ENCODE peak calls at places on chromosomes 16 and 17, in six cellular contexts. K, G, P, O, E and R are unnamed samples.

GRCh38 chr16:11994187-11995119 is 17.9 kb downstream of the SNX29 start:
- DNase-seq in O (peak; percentile 4), P (peak; percentile 51), E (no peak), G (no peak), K (peak; percentile 28), R (no peak)

GRCh38 chr16:50245417-50246298 is 20.7 kb upstream of the ADCY7 start:
- DNase-seq in P (peak; percentile 53), O (peak; percentile 77), E (no peak), G (no peak), K (peak; percentile 45), R (no peak)

GRCh38 chr17:72974605-72975232 is 117.8 kb downstream of the SLC39A11 start:
- DNase-seq in P (peak; percentile 45), E (no peak), O (no peak), G (no peak), K (peak; percentile 83), R (no peak)

GRCh38 chr16:25585526-25585925 is 106.2 kb upstream of the HS3ST4 start:
- DNase-seq in O (no peak), G (no peak), P (no peak), K (no peak), E (no peak), R (no peak)

GRCh38 chr17:50620848-50621247 is 13.8 kb upstream of the ABCC3 start:
- DNase-seq in O (no peak), K (no peak), E (peak; percentile 80), P (no peak), G (no peak), R (no peak)

GRCh38 chr17:69358688-69359596 is 32.0 kb upstream of the ABCA5 start:
- DNase-seq in O (no peak), G (peak; percentile 17), P (no peak), K (no peak), E (peak; percentile 88), R (no peak)

GRCh38 chr17:63035695-63036094 is 69.7 kb downstream of the TANC2 start:
- DNase-seq in E (no peak), K (no peak), G (no peak), O (no peak), P (no peak), R (no peak)

GRCh38 chr17:13984956-13985355 is 84.3 kb upstream of the COX10 start:
- DNase-seq in O (no peak), G (no peak), E (no peak), K (no peak), P (no peak), R (no peak)

GRCh38 chr16:66728804-66729203 is 22.6 kb downstream of the DYNC1LI2 start:
- DNase-seq in G (no peak), K (no peak), O (no peak), P (no peak), E (no peak), R (no peak)

GRCh38 chr16:18782697-18783429 is 7.3 kb downstream of the RPS15A start:
- DNase-seq in K (no peak), E (no peak), O (no peak), G (no peak), P (no peak), R (no peak)

GRCh38 chr17:75517277-75517865 is 1.0 kb downstream of the TSEN54 start:
- DNase-seq in E (peak; percentile 71), P (peak; percentile 9), K (no peak), O (no peak), G (no peak), R (no peak)

GRCh38 chr16:88811600-88811849 is 203 bp downstream of the APRT start:
- DNase-seq in E (no peak), K (no peak), G (no peak), P (no peak), O (no peak), R (no peak)

GRCh38 chr17:9204623-9205329 is 183.5 kb downstream of the NTN1 start:
- DNase-seq in P (no peak), G (no peak), K (no peak), O (no peak), E (no peak), R (no peak)

GRCh38 chr16:3774156-3774767 is 56.9 kb upstream of the TRAP1 start:
- DNase-seq in P (no peak), O (no peak), G (no peak), K (peak; percentile 43), E (no peak), R (no peak)

GRCh38 chr17:27458524-27458908 is 2.3 kb downstream of the KSR1 start:
- DNase-seq in K (no peak), P (no peak), E (peak; percentile 74), G (peak; percentile 26), O (no peak), R (peak; percentile 38)

GRCh38 chr17:29364691-29365090 is 25.5 kb upstream of the TAOK1 start:
- DNase-seq in P (no peak), K (no peak), O (peak; percentile 72), E (no peak), G (no peak), R (no peak)

GRCh38 chr17:65173284-65173793 is 36.2 kb downstream of the RGS9 start:
- DNase-seq in P (peak; percentile 94), G (no peak), O (no peak), K (peak; percentile 55), E (peak; percentile 45), R (no peak)

GRCh38 chr16:2149630-2150417 is 1.4 kb downstream of the RAB26 start:
- DNase-seq in E (peak; percentile 73), K (no peak), G (no peak), P (no peak), O (no peak), R (peak; percentile 82)

GRCh38 chr16:48608871-48609452 is 1.0 kb downstream of the N4BP1 start:
- DNase-seq in O (no peak), G (no peak), E (no peak), K (no peak), P (no peak), R (no peak)

GRCh38 chr16:48607056-48607825 is 2.7 kb downstream of the N4BP1 start:
- DNase-seq in E (no peak), K (peak; percentile 67), O (peak; percentile 94), G (no peak), P (peak; percentile 24), R (no peak)

GRCh38 chr16:48611329-48612137 is 1.6 kb upstream of the N4BP1 start:
- DNase-seq in O (peak; percentile 97), K (no peak), P (no peak), G (no peak), E (peak; percentile 71), R (no peak)

GRCh38 chr16:48608452-48608851 is 1.5 kb downstream of the N4BP1 start:
- DNase-seq in P (peak; percentile 24), E (no peak), G (no peak), O (no peak), K (no peak), R (no peak)

DNA sequence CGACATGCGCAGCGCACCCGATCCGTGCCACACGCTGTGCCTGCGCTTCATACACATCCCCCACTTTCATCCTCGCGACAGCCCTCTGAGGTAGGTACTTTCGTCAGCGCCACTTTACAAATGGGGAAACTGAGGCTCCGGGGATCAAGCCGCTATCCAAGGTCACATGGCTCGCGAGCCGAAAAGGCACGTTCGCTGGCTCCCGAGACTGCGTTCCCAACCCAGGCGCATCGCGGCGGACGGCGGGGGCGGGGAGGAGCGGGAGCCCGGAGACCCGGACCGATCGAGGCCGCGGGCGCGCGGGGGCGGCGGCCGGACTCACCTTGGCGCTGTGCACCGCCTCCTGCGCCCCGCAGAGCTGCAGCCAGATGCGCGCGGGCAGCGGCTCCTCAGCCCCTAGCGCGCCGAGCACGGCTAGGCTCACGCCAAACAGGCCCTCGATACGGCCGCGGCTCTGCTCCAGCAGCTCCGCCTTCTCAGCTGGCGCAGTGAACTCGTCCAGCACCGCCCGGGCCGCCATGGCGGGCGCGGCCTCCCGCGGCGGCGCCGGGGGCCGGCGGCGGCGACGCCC is 442 bp downstream of the N4BP1 start:
- DNase-seq in G (no peak), K (peak; percentile 54), O (peak; percentile 48), E (peak; percentile 43), P (peak; percentile 63), R (no peak)
- H2AK5ac ChIP-seq in G (peak overlapping the region; percentile 38), K (peak overlapping the region; percentile 83), O (peak overlapping the region; percentile 33), E (no peak overlapping the region), P (no peak overlapping the region), R (no peak overlapping the region)

DNA sequence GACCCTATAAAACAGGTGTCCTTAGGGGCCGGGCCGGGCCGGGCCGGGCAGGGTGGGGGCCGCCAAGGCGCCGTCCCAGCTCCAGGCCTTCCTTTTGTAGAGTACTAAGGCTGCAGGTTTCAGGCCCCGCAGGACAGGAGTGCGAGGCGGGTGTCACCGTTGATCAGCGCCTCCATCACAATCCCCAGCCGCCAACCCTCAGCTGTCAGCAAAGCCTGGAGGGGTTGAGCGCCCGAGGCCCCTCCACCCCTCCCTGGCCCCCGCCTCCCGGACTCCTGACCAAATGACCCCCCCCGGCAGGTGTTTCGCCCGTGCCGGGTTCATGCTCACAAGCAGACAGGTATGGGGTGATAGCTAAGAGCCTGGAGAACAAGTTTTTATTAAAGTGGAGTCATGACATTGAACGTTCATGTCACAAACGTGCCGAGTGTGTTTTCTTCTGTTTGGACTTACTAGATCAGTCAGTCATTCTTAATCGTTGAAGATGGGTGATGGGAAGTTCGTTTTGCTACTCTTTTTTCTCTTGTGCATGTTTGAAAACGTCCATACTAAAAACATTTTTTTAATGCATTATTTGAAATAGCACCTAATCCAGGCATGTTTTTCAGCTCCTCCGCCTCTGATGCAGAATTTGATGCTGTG is 534 bp downstream of the ARL2BP start:
- DNase-seq in G (no peak), O (peak; percentile 40), K (no peak), P (peak; percentile 24), E (no peak), R (no peak)
- H4K91ac ChIP-seq in G (no peak overlapping the region), O (peak overlapping the region; percentile 58), K (peak overlapping the region; percentile 43), P (peak overlapping the region; percentile 83), E (no peak overlapping the region), R (no peak overlapping the region)

GRCh38 chr17:47286198-47286914 is 32.7 kb downstream of the ITGB3 start:
- DNase-seq in E (no peak), P (no peak), G (no peak), O (no peak), K (peak; percentile 26), R (no peak)
- H2AK5ac ChIP-seq in E (no peak overlapping the region), P (peak overlapping the region; percentile 35), G (no peak overlapping the region), O (no peak overlapping the region), K (peak overlapping the region; percentile 28), R (no peak overlapping the region)

DNA sequence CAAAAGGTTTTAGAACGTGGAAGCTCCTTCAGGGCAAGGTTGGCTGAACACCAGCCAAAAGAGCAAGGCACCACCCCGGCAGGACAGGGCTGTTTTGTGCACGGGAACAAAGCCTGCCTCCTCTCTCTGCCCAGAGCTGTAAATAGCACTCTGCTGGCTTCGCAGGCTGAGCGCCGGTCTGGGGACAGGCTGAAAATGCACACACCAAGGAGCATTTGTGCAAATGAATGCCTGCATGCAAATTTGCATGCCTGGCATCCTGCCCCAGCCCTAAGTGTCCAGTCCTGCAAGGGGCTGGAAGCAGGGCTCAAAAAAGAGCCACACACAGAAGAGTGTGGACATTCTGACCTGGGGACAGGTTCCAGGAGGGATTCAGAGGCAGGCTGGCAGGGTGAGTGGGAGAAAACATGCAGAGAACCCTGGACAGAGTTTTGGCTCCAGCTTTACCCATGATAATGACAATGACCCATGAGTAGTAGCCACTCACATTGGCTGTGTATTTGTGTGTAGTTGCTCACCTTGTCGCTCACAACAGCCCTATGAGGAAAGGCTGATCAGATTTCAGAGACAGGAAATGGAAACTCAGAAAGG is 11.7 kb downstream of the ABAT start:
- DNase-seq in K (no peak), E (no peak), P (no peak), G (peak; percentile 59), O (no peak), R (no peak)
- H4K91ac ChIP-seq in K (no peak overlapping the region), E (no peak overlapping the region), P (no peak overlapping the region), G (no peak overlapping the region), O (no peak overlapping the region), R (no peak overlapping the region)